ENCODE peak calls at places on chromosomes 7 and 10, in five cellular contexts. U is NAMALWA; D is activated naive CD8-positive, alpha-beta T cell treated with anti-CD3 and anti-CD28 coated beads for 36 hours; S is NCI-H69; L is AG08395. R is an unnamed sample.
A peak's percentile ranks its signal among the peaks of the same experiment; 100 is the strongest.

GRCh38 chr7:151210087-151210854 is at the start of gene H2BK1:
- DNase-seq in U (no peak), D (no peak), L (no peak), S (no peak), R (peak; percentile 39)

GRCh38 chr7:102046373-102047117 is 229.1 kb downstream of the CUX1 start:
- DNase-seq in D (no peak), S (no peak), L (no peak), U (no peak), R (no peak)

GRCh38 chr10:80205478-80206276 is at the start of gene ANXA11:
- DNase-seq in S (peak; percentile 89), D (peak; percentile 85), L (peak; percentile 85), U (peak; percentile 86), R (peak; percentile 94)

GRCh38 chr7:78501064-78501463 is 702.5 kb downstream of the PHTF2 start:
- DNase-seq in U (no peak), D (no peak), L (no peak), S (no peak), R (no peak)

GRCh38 chr10:103852856-103853255 is 2.5 kb downstream of the SH3PXD2A start:
- DNase-seq in S (no peak), U (no peak), D (no peak), L (peak; percentile 15), R (no peak)

GRCh38 chr7:129990403-129991192 is 37.8 kb upstream of the UBE2H start:
- DNase-seq in D (no peak), U (peak; percentile 47), L (peak; percentile 18), S (no peak), R (peak; percentile 78)

GRCh38 chr7:50502001-50502684 is 52.0 kb upstream of the FIGNL1 start:
- DNase-seq in U (no peak), L (peak; percentile 93), S (peak; percentile 62), D (no peak), R (peak; percentile 95)

GRCh38 chr7:25240340-25240739 is 12.1 kb upstream of the NPVF start:
- DNase-seq in D (no peak), L (no peak), U (no peak), S (no peak), R (no peak)

GRCh38 chr7:91034459-91035368 is 229.5 kb upstream of the FZD1 start:
- DNase-seq in L (peak; percentile 58), D (no peak), U (peak; percentile 77), S (peak; percentile 91), R (peak; percentile 75)

GRCh38 chr10:22339761-22340361 is 5.4 kb upstream of the SPAG6 start:
- DNase-seq in D (no peak), S (no peak), U (peak; percentile 92), L (no peak), R (no peak)

GRCh38 chr7:16847381-16847860 is 34.4 kb downstream of the AGR3 start:
- DNase-seq in S (peak; percentile 97), D (no peak), L (peak; percentile 2), U (no peak), R (no peak)

GRCh38 chr10:103763374-103764202 is 91.8 kb downstream of the SH3PXD2A start:
- DNase-seq in D (no peak), U (peak; percentile 40), S (peak; percentile 64), L (no peak), R (no peak)

R was measured in osteoblast.